ENCODE peak calls at places on chromosomes 16 and 17, in six cellular contexts. One of them, this sample, is unnamed.

GRCh38 chr17:76831316-76831715 is 36.9 kb upstream of the MGAT5B start:
- DNase-seq in EL: no peak
- DNase-seq in KG1: no peak
- DNase-seq in stimulated activated CD8-positive, alpha-beta memory T cell treated with anti-CD3 and anti-CD28 coated beads, Interleukin-7, amount 100 ng/mL, for 1 hour: no peak
- DNase-seq in adrenal gland: no peak
- DNase-seq in stomach: no peak
- DNase-seq in this sample: no peak

GRCh38 chr17:14972844-14973243 is 292.3 kb downstream of the PMP22 start:
- DNase-seq in EL: no peak
- DNase-seq in KG1: no peak
- DNase-seq in stimulated activated CD8-positive, alpha-beta memory T cell treated with anti-CD3 and anti-CD28 coated beads, Interleukin-7, amount 100 ng/mL, for 1 hour: no peak
- DNase-seq in adrenal gland: no peak
- DNase-seq in stomach: no peak
- DNase-seq in this sample: no peak

GRCh38 chr17:70763018-70763417 is 593.7 kb downstream of the KCNJ2 start:
- DNase-seq in EL: no peak
- DNase-seq in KG1: no peak
- DNase-seq in stimulated activated CD8-positive, alpha-beta memory T cell treated with anti-CD3 and anti-CD28 coated beads, Interleukin-7, amount 100 ng/mL, for 1 hour: no peak
- DNase-seq in adrenal gland: no peak
- DNase-seq in stomach: no peak
- DNase-seq in this sample: no peak

GRCh38 chr17:50219939-50220465 is 18.6 kb upstream of the COL1A1 start:
- DNase-seq in EL: peak
- DNase-seq in KG1: no peak
- DNase-seq in stimulated activated CD8-positive, alpha-beta memory T cell treated with anti-CD3 and anti-CD28 coated beads, Interleukin-7, amount 100 ng/mL, for 1 hour: no peak
- DNase-seq in adrenal gland: peak
- DNase-seq in stomach: no peak
- DNase-seq in this sample: no peak

GRCh38 chr17:16937431-16937830 is 34.5 kb downstream of the TNFRSF13B start:
- DNase-seq in EL: no peak
- DNase-seq in KG1: no peak
- DNase-seq in stimulated activated CD8-positive, alpha-beta memory T cell treated with anti-CD3 and anti-CD28 coated beads, Interleukin-7, amount 100 ng/mL, for 1 hour: no peak
- DNase-seq in adrenal gland: no peak
- DNase-seq in stomach: peak
- DNase-seq in this sample: no peak

GRCh38 chr17:44655983-44656700 is at the start of gene MEIOC:
- DNase-seq in EL: peak
- DNase-seq in KG1: no peak
- DNase-seq in stimulated activated CD8-positive, alpha-beta memory T cell treated with anti-CD3 and anti-CD28 coated beads, Interleukin-7, amount 100 ng/mL, for 1 hour: no peak
- DNase-seq in adrenal gland: no peak
- DNase-seq in stomach: no peak
- DNase-seq in this sample: peak

GRCh38 chr16:26027060-26027459 is 335.3 kb downstream of the HS3ST4 start:
- DNase-seq in EL: no peak
- DNase-seq in KG1: no peak
- DNase-seq in stimulated activated CD8-positive, alpha-beta memory T cell treated with anti-CD3 and anti-CD28 coated beads, Interleukin-7, amount 100 ng/mL, for 1 hour: no peak
- DNase-seq in adrenal gland: no peak
- DNase-seq in stomach: no peak
- DNase-seq in this sample: no peak

GRCh38 chr16:77905356-77905920 is 116.9 kb upstream of the CLEC3A start:
- DNase-seq in EL: no peak
- DNase-seq in KG1: no peak
- DNase-seq in stimulated activated CD8-positive, alpha-beta memory T cell treated with anti-CD3 and anti-CD28 coated beads, Interleukin-7, amount 100 ng/mL, for 1 hour: no peak
- DNase-seq in adrenal gland: no peak
- DNase-seq in stomach: no peak
- DNase-seq in this sample: no peak

GRCh38 chr16:791131-791530 is 2.7 kb downstream of the CHTF18 start:
- DNase-seq in EL: no peak
- DNase-seq in KG1: no peak
- DNase-seq in stimulated activated CD8-positive, alpha-beta memory T cell treated with anti-CD3 and anti-CD28 coated beads, Interleukin-7, amount 100 ng/mL, for 1 hour: no peak
- DNase-seq in adrenal gland: no peak
- DNase-seq in stomach: no peak
- DNase-seq in this sample: no peak

GRCh38 chr17:39677581-39678339 is 9.5 kb downstream of the PNMT start:
- DNase-seq in EL: no peak
- DNase-seq in KG1: no peak
- DNase-seq in stimulated activated CD8-positive, alpha-beta memory T cell treated with anti-CD3 and anti-CD28 coated beads, Interleukin-7, amount 100 ng/mL, for 1 hour: no peak
- DNase-seq in adrenal gland: no peak
- DNase-seq in stomach: no peak
- DNase-seq in this sample: no peak

GRCh38 chr17:13462161-13462560 is 139.6 kb downstream of the HS3ST3A1 start:
- DNase-seq in EL: no peak
- DNase-seq in KG1: no peak
- DNase-seq in stimulated activated CD8-positive, alpha-beta memory T cell treated with anti-CD3 and anti-CD28 coated beads, Interleukin-7, amount 100 ng/mL, for 1 hour: no peak
- DNase-seq in adrenal gland: no peak
- DNase-seq in stomach: no peak
- DNase-seq in this sample: no peak

GRCh38 chr17:6913608-6914443 is 82.0 kb upstream of the ALOX12 start:
- DNase-seq in EL: peak
- DNase-seq in KG1: no peak
- DNase-seq in stimulated activated CD8-positive, alpha-beta memory T cell treated with anti-CD3 and anti-CD28 coated beads, Interleukin-7, amount 100 ng/mL, for 1 hour: peak
- DNase-seq in adrenal gland: peak
- DNase-seq in stomach: peak
- DNase-seq in this sample: peak

GRCh38 chr16:31093132-31093703 is 1.4 kb downstream of the VKORC1 start:
- DNase-seq in EL: peak
- DNase-seq in KG1: no peak
- DNase-seq in stimulated activated CD8-positive, alpha-beta memory T cell treated with anti-CD3 and anti-CD28 coated beads, Interleukin-7, amount 100 ng/mL, for 1 hour: no peak
- DNase-seq in adrenal gland: no peak
- DNase-seq in stomach: no peak
- DNase-seq in this sample: no peak

GRCh38 chr17:14748036-14748715 is 447.3 kb downstream of the HS3ST3B1 start:
- DNase-seq in EL: no peak
- DNase-seq in KG1: no peak
- DNase-seq in stimulated activated CD8-positive, alpha-beta memory T cell treated with anti-CD3 and anti-CD28 coated beads, Interleukin-7, amount 100 ng/mL, for 1 hour: no peak
- DNase-seq in adrenal gland: no peak
- DNase-seq in stomach: no peak
- DNase-seq in this sample: no peak

GRCh38 chr17:81392909-81393654 is 2.2 kb upstream of the BAHCC1 start:
- DNase-seq in EL: no peak
- DNase-seq in KG1: no peak
- DNase-seq in stimulated activated CD8-positive, alpha-beta memory T cell treated with anti-CD3 and anti-CD28 coated beads, Interleukin-7, amount 100 ng/mL, for 1 hour: no peak
- DNase-seq in adrenal gland: no peak
- DNase-seq in stomach: no peak
- DNase-seq in this sample: no peak

GRCh38 chr17:33046361-33047255 is 55.0 kb downstream of the SPACA3 start:
- DNase-seq in EL: no peak
- DNase-seq in KG1: no peak
- DNase-seq in stimulated activated CD8-positive, alpha-beta memory T cell treated with anti-CD3 and anti-CD28 coated beads, Interleukin-7, amount 100 ng/mL, for 1 hour: no peak
- DNase-seq in adrenal gland: no peak
- DNase-seq in stomach: no peak
- DNase-seq in this sample: no peak

GRCh38 chr16:10675221-10675620 is 19.5 kb downstream of the TEKT5 start:
- DNase-seq in EL: no peak
- DNase-seq in KG1: no peak
- DNase-seq in stimulated activated CD8-positive, alpha-beta memory T cell treated with anti-CD3 and anti-CD28 coated beads, Interleukin-7, amount 100 ng/mL, for 1 hour: no peak
- DNase-seq in adrenal gland: no peak
- DNase-seq in stomach: no peak
- DNase-seq in this sample: no peak

GRCh38 chr17:30519707-30520106 is 42.5 kb downstream of the GOSR1 start:
- DNase-seq in EL: peak
- DNase-seq in KG1: no peak
- DNase-seq in stimulated activated CD8-positive, alpha-beta memory T cell treated with anti-CD3 and anti-CD28 coated beads, Interleukin-7, amount 100 ng/mL, for 1 hour: no peak
- DNase-seq in adrenal gland: no peak
- DNase-seq in stomach: no peak
- DNase-seq in this sample: no peak

GRCh38 chr17:17533901-17534441 is 37.8 kb upstream of the RASD1 start:
- DNase-seq in EL: no peak
- DNase-seq in KG1: no peak
- DNase-seq in stimulated activated CD8-positive, alpha-beta memory T cell treated with anti-CD3 and anti-CD28 coated beads, Interleukin-7, amount 100 ng/mL, for 1 hour: no peak
- DNase-seq in adrenal gland: no peak
- DNase-seq in stomach: peak
- DNase-seq in this sample: no peak

GRCh38 chr16:84975522-84975921 is 35.8 kb downstream of the ZDHHC7 start:
- DNase-seq in EL: no peak
- DNase-seq in KG1: no peak
- DNase-seq in stimulated activated CD8-positive, alpha-beta memory T cell treated with anti-CD3 and anti-CD28 coated beads, Interleukin-7, amount 100 ng/mL, for 1 hour: no peak
- DNase-seq in adrenal gland: no peak
- DNase-seq in stomach: no peak
- DNase-seq in this sample: no peak

GRCh38 chr16:25063102-25063501 is 47.9 kb upstream of the ARHGAP17 start:
- DNase-seq in EL: no peak
- DNase-seq in KG1: no peak
- DNase-seq in stimulated activated CD8-positive, alpha-beta memory T cell treated with anti-CD3 and anti-CD28 coated beads, Interleukin-7, amount 100 ng/mL, for 1 hour: no peak
- DNase-seq in adrenal gland: no peak
- DNase-seq in stomach: no peak
- DNase-seq in this sample: no peak

GRCh38 chr17:6065351-6065750 is 4.8 kb upstream of the WSCD1 start:
- DNase-seq in EL: no peak
- DNase-seq in KG1: no peak
- DNase-seq in stimulated activated CD8-positive, alpha-beta memory T cell treated with anti-CD3 and anti-CD28 coated beads, Interleukin-7, amount 100 ng/mL, for 1 hour: no peak
- DNase-seq in adrenal gland: no peak
- DNase-seq in stomach: no peak
- DNase-seq in this sample: no peak